ENCODE peak calls at places on chromosome 15, in six cellular contexts. One of them, this sample, is unnamed.

GRCh38 chr15:87940763-87941162 is 315.8 kb downstream of the NTRK3 start:
- DNase-seq in endodermal cell: no peak
- DNase-seq in cardiac muscle cell: peak
- DNase-seq in IMR-90: no peak
- DNase-seq in mammary epithelial cell: no peak
- DNase-seq in AG09309: no peak
- DNase-seq in this sample: peak

GRCh38 chr15:52263563-52263962 is 32.0 kb downstream of the MYO5C start:
- DNase-seq in AG09309: no peak
- DNase-seq in IMR-90: no peak
- DNase-seq in cardiac muscle cell: no peak
- DNase-seq in endodermal cell: no peak
- DNase-seq in mammary epithelial cell: no peak
- DNase-seq in this sample: no peak

GRCh38 chr15:93067649-93068085 is 21.3 kb downstream of the RGMA start:
- DNase-seq in endodermal cell: no peak
- DNase-seq in AG09309: no peak
- DNase-seq in cardiac muscle cell: no peak
- DNase-seq in mammary epithelial cell: no peak
- DNase-seq in IMR-90: no peak
- DNase-seq in this sample: no peak

GRCh38 chr15:34648335-34648631 is 64.8 kb upstream of the GOLGA8B start:
- DNase-seq in cardiac muscle cell: no peak
- DNase-seq in IMR-90: no peak
- DNase-seq in mammary epithelial cell: no peak
- DNase-seq in AG09309: no peak
- DNase-seq in endodermal cell: no peak
- DNase-seq in this sample: no peak

GRCh38 chr15:74403981-74404563 is 29.7 kb downstream of the SEMA7A start:
- DNase-seq in IMR-90: no peak
- DNase-seq in mammary epithelial cell: no peak
- DNase-seq in AG09309: no peak
- DNase-seq in cardiac muscle cell: peak
- DNase-seq in endodermal cell: no peak
- DNase-seq in this sample: no peak

GRCh38 chr15:64845183-64845611 is 3.5 kb downstream of the PLEKHO2 start:
- DNase-seq in AG09309: no peak
- DNase-seq in IMR-90: no peak
- DNase-seq in mammary epithelial cell: no peak
- DNase-seq in cardiac muscle cell: peak
- DNase-seq in endodermal cell: no peak
- DNase-seq in this sample: no peak

GRCh38 chr15:98506711-98507110 is 141.6 kb upstream of the IGF1R start:
- DNase-seq in mammary epithelial cell: no peak
- DNase-seq in endodermal cell: no peak
- DNase-seq in cardiac muscle cell: no peak
- DNase-seq in IMR-90: no peak
- DNase-seq in AG09309: no peak
- DNase-seq in this sample: no peak

GRCh38 chr15:35496585-35496984 is 49.4 kb downstream of the DPH6 start:
- DNase-seq in AG09309: no peak
- DNase-seq in cardiac muscle cell: no peak
- DNase-seq in endodermal cell: no peak
- DNase-seq in mammary epithelial cell: no peak
- DNase-seq in IMR-90: no peak
- DNase-seq in this sample: no peak

GRCh38 chr15:51736646-51737537 is 563 bp downstream of the LYSMD2 start:
- DNase-seq in endodermal cell: peak
- DNase-seq in cardiac muscle cell: peak
- DNase-seq in IMR-90: no peak
- DNase-seq in AG09309: no peak
- DNase-seq in mammary epithelial cell: no peak
- DNase-seq in this sample: no peak

GRCh38 chr15:66946578-66947164 is 118.7 kb upstream of the SMAD3 start:
- DNase-seq in cardiac muscle cell: peak
- DNase-seq in AG09309: no peak
- DNase-seq in mammary epithelial cell: peak
- DNase-seq in endodermal cell: peak
- DNase-seq in IMR-90: peak
- DNase-seq in this sample: peak

GRCh38 chr15:91926871-91927270 is 73.4 kb downstream of the SLCO3A1 start:
- DNase-seq in cardiac muscle cell: peak
- DNase-seq in endodermal cell: no peak
- DNase-seq in mammary epithelial cell: no peak
- DNase-seq in AG09309: no peak
- DNase-seq in IMR-90: no peak
- DNase-seq in this sample: no peak

DNA sequence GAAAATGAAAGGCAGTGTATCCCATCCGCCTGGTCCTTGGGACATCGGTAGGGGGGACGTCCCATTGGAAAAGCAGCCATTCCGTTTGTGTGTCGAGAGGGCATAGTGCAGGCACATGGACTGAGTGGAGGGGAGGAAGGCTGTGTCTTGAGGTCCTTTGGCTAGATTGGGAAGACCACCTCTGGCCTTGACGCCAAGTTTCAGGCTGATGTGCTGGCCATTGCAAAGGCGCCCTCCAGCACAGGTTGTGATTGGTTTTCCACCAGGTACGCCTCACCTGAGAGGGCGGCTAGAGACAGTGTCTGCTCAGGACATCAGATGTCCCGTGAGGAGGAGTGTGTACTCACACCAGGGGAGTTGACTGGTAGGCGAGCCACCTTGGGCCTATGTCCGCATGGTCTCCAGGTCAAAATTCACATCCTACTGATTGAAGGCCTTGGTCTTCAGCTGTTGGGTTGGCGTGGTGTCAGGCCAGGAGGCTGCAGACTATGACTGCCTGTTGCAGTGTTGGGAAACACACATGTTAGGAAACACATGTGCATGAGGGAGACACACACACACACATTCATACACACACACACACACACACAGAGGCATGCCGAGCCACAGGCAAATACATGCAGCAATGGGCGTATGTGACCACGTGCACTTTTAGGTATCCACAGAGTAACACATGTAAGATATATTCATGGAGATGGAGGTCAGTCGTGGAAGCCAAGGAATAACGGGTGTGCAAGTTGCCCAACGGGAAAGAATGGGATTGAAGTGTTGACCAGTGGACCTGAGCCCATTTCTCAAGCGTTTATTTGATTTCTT is 98.4 kb downstream of the SNRPN start:
- DNase-seq in mammary epithelial cell: no peak
- DNase-seq in IMR-90: no peak
- DNase-seq in cardiac muscle cell: no peak
- DNase-seq in AG09309: no peak
- DNase-seq in endodermal cell: peak
- DNase-seq in this sample: no peak
- H3K4me3 ChIP-seq in mammary epithelial cell: no peak
- H3K4me3 ChIP-seq in IMR-90: no peak
- H3K4me3 ChIP-seq in cardiac muscle cell: no peak
- H3K4me3 ChIP-seq in AG09309: no peak
- H3K4me3 ChIP-seq in endodermal cell: peak
- H3K4me3 ChIP-seq in this sample: no peak

GRCh38 chr15:60299452-60300047 is 98.2 kb downstream of the ANXA2 start:
- DNase-seq in AG09309: no peak
- DNase-seq in cardiac muscle cell: peak
- DNase-seq in mammary epithelial cell: peak
- DNase-seq in endodermal cell: peak
- DNase-seq in IMR-90: no peak
- DNase-seq in this sample: peak
- TF ChIP-seq CTCF in AG09309: no peak
- TF ChIP-seq CTCF in cardiac muscle cell: peak
- TF ChIP-seq CTCF in mammary epithelial cell: no peak
- TF ChIP-seq CTCF in endodermal cell: peak
- TF ChIP-seq CTCF in IMR-90: no peak
- TF ChIP-seq CTCF in this sample: peak

DNA sequence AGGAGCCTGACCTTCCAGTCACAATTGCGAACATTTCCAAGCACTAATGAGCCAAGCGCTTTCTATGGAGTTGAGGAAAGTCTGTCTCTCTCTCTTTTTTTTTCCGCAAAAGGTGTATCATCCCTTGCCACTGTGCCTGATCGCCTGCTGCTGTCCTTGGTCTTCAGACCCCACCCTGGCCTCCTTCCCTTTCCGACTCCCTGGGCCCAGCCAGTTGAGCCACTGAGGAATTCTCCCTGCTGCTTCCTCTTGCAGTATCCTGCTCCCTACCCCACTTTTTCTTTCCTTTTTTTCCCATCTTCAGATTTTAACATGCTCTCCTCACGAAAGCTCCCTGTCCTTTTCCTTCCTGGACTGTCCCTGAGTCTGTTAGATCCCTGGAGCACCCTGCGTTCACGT is 396.5 kb upstream of the C2CD4B start:
- DNase-seq in mammary epithelial cell: no peak
- DNase-seq in AG09309: no peak
- DNase-seq in endodermal cell: no peak
- DNase-seq in cardiac muscle cell: no peak
- DNase-seq in IMR-90: no peak
- DNase-seq in this sample: no peak
- H3K4me3 ChIP-seq in mammary epithelial cell: no peak
- H3K4me3 ChIP-seq in AG09309: no peak
- H3K4me3 ChIP-seq in endodermal cell: no peak
- H3K4me3 ChIP-seq in cardiac muscle cell: no peak
- H3K4me3 ChIP-seq in IMR-90: no peak
- H3K4me3 ChIP-seq in this sample: no peak

GRCh38 chr15:100350434-100351226 is 8.9 kb upstream of the ADAMTS17 start:
- DNase-seq in endodermal cell: no peak
- DNase-seq in AG09309: no peak
- DNase-seq in mammary epithelial cell: peak
- DNase-seq in IMR-90: peak
- DNase-seq in cardiac muscle cell: peak
- DNase-seq in this sample: no peak
- TF ChIP-seq CTCF in endodermal cell: no peak
- TF ChIP-seq CTCF in AG09309: no peak
- TF ChIP-seq CTCF in mammary epithelial cell: no peak
- TF ChIP-seq CTCF in IMR-90: no peak
- TF ChIP-seq CTCF in cardiac muscle cell: no peak
- TF ChIP-seq CTCF in this sample: no peak

GRCh38 chr15:101108791-101109190 is 143.1 kb downstream of the CHSY1 start:
- DNase-seq in endodermal cell: no peak
- DNase-seq in cardiac muscle cell: no peak
- DNase-seq in IMR-90: no peak
- DNase-seq in mammary epithelial cell: no peak
- DNase-seq in AG09309: no peak
- DNase-seq in this sample: no peak
- H3K4me3 ChIP-seq in endodermal cell: no peak
- H3K4me3 ChIP-seq in cardiac muscle cell: no peak
- H3K4me3 ChIP-seq in IMR-90: no peak
- H3K4me3 ChIP-seq in mammary epithelial cell: no peak
- H3K4me3 ChIP-seq in AG09309: no peak
- H3K4me3 ChIP-seq in this sample: no peak

GRCh38 chr15:39365873-39366272 is 215.0 kb upstream of the THBS1 start:
- DNase-seq in mammary epithelial cell: no peak
- DNase-seq in IMR-90: no peak
- DNase-seq in AG09309: no peak
- DNase-seq in endodermal cell: no peak
- DNase-seq in cardiac muscle cell: no peak
- DNase-seq in this sample: no peak
- TF ChIP-seq CTCF in mammary epithelial cell: no peak
- TF ChIP-seq CTCF in IMR-90: no peak
- TF ChIP-seq CTCF in AG09309: no peak
- TF ChIP-seq CTCF in endodermal cell: no peak
- TF ChIP-seq CTCF in cardiac muscle cell: no peak
- TF ChIP-seq CTCF in this sample: no peak

GRCh38 chr15:90749754-90750153 is 32.6 kb downstream of the BLM start:
- DNase-seq in IMR-90: no peak
- DNase-seq in AG09309: no peak
- DNase-seq in cardiac muscle cell: no peak
- DNase-seq in endodermal cell: no peak
- DNase-seq in mammary epithelial cell: no peak
- DNase-seq in this sample: no peak
- H3K4me3 ChIP-seq in IMR-90: no peak
- H3K4me3 ChIP-seq in AG09309: no peak
- H3K4me3 ChIP-seq in cardiac muscle cell: no peak
- H3K4me3 ChIP-seq in endodermal cell: no peak
- H3K4me3 ChIP-seq in mammary epithelial cell: no peak
- H3K4me3 ChIP-seq in this sample: no peak

DNA sequence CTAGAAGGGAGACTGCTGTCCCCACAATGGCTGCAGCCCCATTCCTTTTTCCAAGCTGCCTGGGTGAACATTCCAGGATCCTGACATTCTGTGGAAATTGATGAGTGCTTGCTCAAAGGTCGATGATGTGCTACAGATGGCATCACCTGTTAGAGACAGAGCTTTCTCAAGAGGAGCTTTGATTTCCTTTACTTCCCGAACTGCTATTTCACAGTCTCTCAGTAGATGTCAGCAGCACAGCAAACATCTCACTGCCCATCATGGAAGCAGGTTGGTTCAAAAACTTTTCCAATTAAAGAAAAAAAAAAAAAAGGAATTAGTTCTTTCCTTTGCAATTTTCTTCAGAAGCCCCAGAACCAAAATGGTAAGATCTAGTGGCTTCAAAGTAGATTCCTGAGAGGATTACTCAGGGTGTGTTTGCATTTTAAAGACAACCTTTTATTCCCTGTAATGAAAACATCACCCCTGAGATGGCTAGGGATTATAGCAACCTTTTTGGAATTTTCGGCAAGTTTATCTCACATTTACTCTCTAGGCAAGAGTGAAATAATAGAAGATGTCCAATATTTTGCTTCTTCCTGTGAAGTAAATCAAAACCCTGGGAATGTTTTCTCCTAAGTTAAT is 44.8 kb downstream of the POLR2M start:
- DNase-seq in IMR-90: peak
- DNase-seq in AG09309: no peak
- DNase-seq in mammary epithelial cell: peak
- DNase-seq in endodermal cell: peak
- DNase-seq in cardiac muscle cell: peak
- DNase-seq in this sample: peak
- TF ChIP-seq CTCF in IMR-90: peak
- TF ChIP-seq CTCF in AG09309: peak
- TF ChIP-seq CTCF in mammary epithelial cell: peak
- TF ChIP-seq CTCF in endodermal cell: peak
- TF ChIP-seq CTCF in cardiac muscle cell: peak
- TF ChIP-seq CTCF in this sample: peak

GRCh38 chr15:81516461-81516860 is 142.4 kb upstream of the TMC3 start:
- DNase-seq in IMR-90: peak
- DNase-seq in mammary epithelial cell: no peak
- DNase-seq in cardiac muscle cell: peak
- DNase-seq in endodermal cell: no peak
- DNase-seq in AG09309: peak
- DNase-seq in this sample: peak
- H3K4me3 ChIP-seq in IMR-90: no peak
- H3K4me3 ChIP-seq in mammary epithelial cell: no peak
- H3K4me3 ChIP-seq in cardiac muscle cell: no peak
- H3K4me3 ChIP-seq in endodermal cell: no peak
- H3K4me3 ChIP-seq in AG09309: no peak
- H3K4me3 ChIP-seq in this sample: no peak